ENCODE peak calls at places on chromosomes 13 and 19, in eight cellular contexts. S is AG04449, U is prostate gland, I is gastrocnemius medialis, R is cardiac fibroblast, W is tibial artery, N is right atrium auricular region, H is AG04450. C is an unnamed sample.
A peak's percentile ranks its signal among the peaks of the same experiment; 100 is the strongest.

GRCh38 chr19:4343845-4344713 is 717 bp downstream of the MPND start:
- DNase-seq in R (no peak), H (no peak), N (no peak), U (no peak), S (no peak), I (no peak), W (peak; percentile 49), C (no peak)

GRCh38 chr19:18423258-18424020 is 4.2 kb downstream of the SSBP4 start:
- DNase-seq in W (no peak), R (no peak), S (no peak), H (no peak), N (no peak), I (no peak), U (no peak), C (no peak)

GRCh38 chr13:36353001-36353400 is 6.8 kb upstream of the SPART start:
- DNase-seq in R (peak; percentile 48), H (no peak), N (no peak), I (no peak), S (no peak), U (no peak), W (no peak), C (no peak)

GRCh38 chr13:71408416-71408815 is 458.6 kb downstream of the DACH1 start:
- DNase-seq in H (no peak), U (no peak), W (no peak), S (no peak), R (no peak), N (no peak), I (no peak), C (no peak)

GRCh38 chr13:45564108-45564507 is 51.4 kb downstream of the ERICH6B start:
- DNase-seq in W (no peak), I (no peak), H (peak; percentile 37), S (peak; percentile 9), R (peak; percentile 66), N (no peak), U (no peak), C (no peak)

GRCh38 chr19:38617764-38618589 is at the start of gene MAP4K1:
- DNase-seq in W (peak; percentile 29), S (no peak), U (peak; percentile 22), H (no peak), R (no peak), N (no peak), I (no peak), C (no peak)

GRCh38 chr19:6768236-6768785 is 1.1 kb upstream of the SH2D3A start:
- DNase-seq in I (no peak), W (no peak), R (no peak), H (no peak), U (no peak), S (no peak), N (no peak), C (no peak)

GRCh38 chr13:24218977-24219376 is 58.5 kb downstream of the SPATA13 start:
- DNase-seq in H (no peak), R (no peak), N (no peak), I (no peak), U (no peak), S (no peak), W (no peak), C (no peak)

GRCh38 chr19:56637976-56638555 is 4.9 kb upstream of the SMIM17 start:
- DNase-seq in W (peak; percentile 39), R (peak; percentile 85), U (peak; percentile 66), I (no peak), S (peak; percentile 7), N (peak; percentile 59), H (peak; percentile 21), C (no peak)

GRCh38 chr19:48636859-48637448 is at the start of gene DBP:
- DNase-seq in I (no peak), S (no peak), R (no peak), H (no peak), W (peak; percentile 63), N (no peak), U (no peak), C (no peak)
- TF ChIP-seq CTCF in I (peak; percentile 32), S (peak; percentile 23), R (peak; percentile 6), H (peak; percentile 14), W (peak; percentile 8), N (no peak), U (peak; percentile 15), C (no peak)

GRCh38 chr13:110272651-110273050 is 34.3 kb downstream of the COL4A1 start:
- DNase-seq in U (no peak), N (no peak), I (no peak), W (no peak), R (no peak), S (no peak), H (no peak), C (no peak)

GRCh38 chr13:110276553-110276950 is 30.4 kb downstream of the COL4A1 start:
- DNase-seq in R (no peak), S (no peak), W (no peak), H (no peak), N (no peak), I (no peak), U (no peak), C (no peak)

GRCh38 chr13:110275931-110276552 is 30.9 kb downstream of the COL4A1 start:
- DNase-seq in W (no peak), R (peak; percentile 64), U (no peak), H (no peak), I (peak; percentile 57), N (peak; percentile 58), S (no peak), C (no peak)

GRCh38 chr13:110273254-110273653 is 33.7 kb downstream of the COL4A1 start:
- DNase-seq in I (no peak), S (no peak), H (no peak), U (no peak), R (no peak), W (no peak), N (no peak), C (no peak)

GRCh38 chr13:110274687-110275086 is 32.3 kb downstream of the COL4A1 start:
- DNase-seq in U (no peak), W (no peak), S (no peak), R (no peak), N (peak; percentile 67), H (no peak), I (no peak), C (no peak)
- TF ChIP-seq CTCF in U (peak; percentile 8), W (peak; percentile 29), S (peak; percentile 42), R (peak; percentile 36), N (peak; percentile 16), H (peak; percentile 16), I (no peak), C (peak; percentile 15)

GRCh38 chr13:97454699-97455098 is 20.7 kb downstream of the RAP2A start:
- DNase-seq in H (no peak), I (no peak), R (no peak), N (no peak), S (no peak), W (no peak), U (no peak), C (no peak)
- TF ChIP-seq CTCF in H (no peak), I (no peak), R (no peak), N (no peak), S (no peak), W (no peak), U (no peak), C (no peak)

GRCh38 chr19:44694184-44694579 is 4.8 kb upstream of the CEACAM16 start:
- DNase-seq in I (no peak), H (no peak), S (no peak), N (no peak), R (peak; percentile 19), U (no peak), W (no peak), C (no peak)
- TF ChIP-seq CTCF in I (no peak), H (peak; percentile 41), S (peak; percentile 22), N (no peak), R (peak; percentile 43), U (no peak), W (no peak), C (peak; percentile 31)

GRCh38 chr19:5542665-5543064 is 25.1 kb downstream of the TINCR start:
- DNase-seq in I (no peak), S (no peak), R (no peak), H (no peak), N (no peak), U (no peak), W (no peak), C (no peak)
- TF ChIP-seq CTCF in I (no peak), S (no peak), R (no peak), H (no peak), N (no peak), U (no peak), W (no peak), C (peak; percentile 31)

DNA sequence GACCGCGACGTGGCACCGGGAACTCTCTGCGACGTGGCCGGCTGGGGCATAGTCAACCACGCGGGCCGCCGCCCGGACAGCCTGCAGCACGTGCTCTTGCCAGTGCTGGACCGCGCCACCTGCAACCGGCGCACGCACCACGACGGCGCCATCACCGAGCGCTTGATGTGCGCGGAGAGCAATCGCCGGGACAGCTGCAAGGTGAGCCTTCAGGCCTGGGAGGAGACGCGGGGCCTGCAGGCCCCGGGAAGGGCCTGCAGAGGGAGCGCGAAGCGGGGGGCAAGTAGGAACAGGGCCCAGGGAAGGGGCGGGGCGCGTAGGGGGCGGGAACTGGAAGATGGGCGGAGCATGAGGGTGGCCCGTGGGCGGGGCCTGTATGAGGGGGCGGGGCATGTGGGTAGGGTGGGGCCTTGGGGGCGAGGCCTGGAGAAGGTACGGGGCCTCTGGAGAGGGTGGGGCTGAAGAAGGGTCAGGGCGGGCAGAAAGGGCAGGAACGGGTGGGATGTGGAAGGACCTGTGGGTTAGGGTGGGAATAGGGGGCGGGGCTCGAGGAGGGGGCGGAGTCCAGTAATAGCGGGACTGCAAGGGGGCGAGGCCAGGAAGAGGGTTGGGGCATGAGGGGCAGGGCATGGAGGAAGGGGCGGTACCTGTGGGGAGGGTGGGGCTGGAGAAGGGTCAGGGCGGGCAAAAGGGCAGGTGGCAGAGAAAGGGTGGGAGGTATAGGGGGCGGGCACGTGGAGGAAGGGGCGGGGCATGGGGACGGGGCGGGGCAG is 2.5 kb downstream of the CFD start:
- DNase-seq in H (no peak), R (peak; percentile 32), U (no peak), W (no peak), I (no peak), S (no peak), N (no peak), C (no peak)
- TF ChIP-seq CTCF in H (no peak), R (no peak), U (no peak), W (no peak), I (no peak), S (no peak), N (no peak), C (no peak)

GRCh38 chr19:3073931-3074595 is 11.8 kb upstream of the TLE5 start:
- DNase-seq in W (no peak), I (no peak), S (no peak), H (no peak), U (no peak), R (peak; percentile 49), N (no peak), C (no peak)
- TF ChIP-seq CTCF in W (no peak), I (no peak), S (peak; percentile 13), H (no peak), U (no peak), R (peak; percentile 30), N (no peak), C (peak; percentile 31)

GRCh38 chr13:41751277-41751676 is 209.6 kb downstream of the VWA8 start:
- DNase-seq in U (no peak), R (peak; percentile 56), I (no peak), S (peak; percentile 9), N (no peak), W (no peak), H (no peak), C (no peak)

GRCh38 chr13:41751734-41752445 is 209.0 kb downstream of the VWA8 start:
- DNase-seq in H (no peak), U (peak; percentile 22), I (no peak), W (no peak), R (no peak), S (no peak), N (no peak), C (no peak)

GRCh38 chr13:41756198-41756885 is 204.6 kb downstream of the VWA8 start:
- DNase-seq in I (no peak), R (no peak), H (no peak), U (no peak), W (no peak), S (no peak), N (no peak), C (no peak)
- TF ChIP-seq CTCF in I (no peak), R (no peak), H (no peak), U (no peak), W (no peak), S (no peak), N (no peak), C (no peak)

C was measured in D721Med.